ENCODE peak calls at places on chromosomes 1 and 21, in five cellular contexts. One of them, this sample, is unnamed.

GRCh38 chr1:111190931-111191451 is 9.5 kb downstream of the DENND2D start:
- DNase-seq in activated naive CD4-positive, alpha-beta T cell treated with anti-CD3 and anti-CD28 coated beads, Interleukin-2, amount 10 ng/mL, durations not matched to agents 7 days and 5 days: no peak
- DNase-seq in AG10803: peak
- DNase-seq in AG20443: peak
- DNase-seq in neural progenitor cell: no peak
- DNase-seq in this sample: no peak

GRCh38 chr1:119896303-119896702 is at the start of gene ADAM30:
- DNase-seq in AG20443: no peak
- DNase-seq in neural progenitor cell: peak
- DNase-seq in AG10803: no peak
- DNase-seq in activated naive CD4-positive, alpha-beta T cell treated with anti-CD3 and anti-CD28 coated beads, Interleukin-2, amount 10 ng/mL, durations not matched to agents 7 days and 5 days: no peak
- DNase-seq in this sample: no peak

GRCh38 chr1:79133703-79134258 is 127.3 kb upstream of the ADGRL4 start:
- DNase-seq in activated naive CD4-positive, alpha-beta T cell treated with anti-CD3 and anti-CD28 coated beads, Interleukin-2, amount 10 ng/mL, durations not matched to agents 7 days and 5 days: no peak
- DNase-seq in AG10803: no peak
- DNase-seq in AG20443: no peak
- DNase-seq in neural progenitor cell: no peak
- DNase-seq in this sample: no peak

GRCh38 chr1:226406401-226406881 is 1.5 kb downstream of the PARP1 start:
- DNase-seq in AG20443: no peak
- DNase-seq in neural progenitor cell: peak
- DNase-seq in AG10803: peak
- DNase-seq in activated naive CD4-positive, alpha-beta T cell treated with anti-CD3 and anti-CD28 coated beads, Interleukin-2, amount 10 ng/mL, durations not matched to agents 7 days and 5 days: no peak
- DNase-seq in this sample: no peak

GRCh38 chr21:45515241-45516061 is 26.8 kb downstream of the SLC19A1 start:
- DNase-seq in AG20443: no peak
- DNase-seq in neural progenitor cell: no peak
- DNase-seq in AG10803: no peak
- DNase-seq in activated naive CD4-positive, alpha-beta T cell treated with anti-CD3 and anti-CD28 coated beads, Interleukin-2, amount 10 ng/mL, durations not matched to agents 7 days and 5 days: no peak
- DNase-seq in this sample: no peak

GRCh38 chr1:219938706-219939105 is 10.3 kb upstream of the SLC30A10 start:
- DNase-seq in activated naive CD4-positive, alpha-beta T cell treated with anti-CD3 and anti-CD28 coated beads, Interleukin-2, amount 10 ng/mL, durations not matched to agents 7 days and 5 days: no peak
- DNase-seq in AG20443: no peak
- DNase-seq in neural progenitor cell: no peak
- DNase-seq in AG10803: peak
- DNase-seq in this sample: peak

GRCh38 chr1:232211149-232211548 is 418.8 kb downstream of the SIPA1L2 start:
- DNase-seq in activated naive CD4-positive, alpha-beta T cell treated with anti-CD3 and anti-CD28 coated beads, Interleukin-2, amount 10 ng/mL, durations not matched to agents 7 days and 5 days: no peak
- DNase-seq in neural progenitor cell: peak
- DNase-seq in AG20443: peak
- DNase-seq in AG10803: no peak
- DNase-seq in this sample: no peak

GRCh38 chr1:94033849-94034248 is 87.1 kb downstream of the ABCA4 start:
- DNase-seq in neural progenitor cell: no peak
- DNase-seq in AG10803: no peak
- DNase-seq in AG20443: no peak
- DNase-seq in activated naive CD4-positive, alpha-beta T cell treated with anti-CD3 and anti-CD28 coated beads, Interleukin-2, amount 10 ng/mL, durations not matched to agents 7 days and 5 days: no peak
- DNase-seq in this sample: no peak

GRCh38 chr1:209643295-209644020 is 8.8 kb downstream of the LAMB3 start:
- DNase-seq in AG20443: no peak
- DNase-seq in activated naive CD4-positive, alpha-beta T cell treated with anti-CD3 and anti-CD28 coated beads, Interleukin-2, amount 10 ng/mL, durations not matched to agents 7 days and 5 days: no peak
- DNase-seq in neural progenitor cell: no peak
- DNase-seq in AG10803: peak
- DNase-seq in this sample: no peak

GRCh38 chr1:209238356-209238755 is 345.2 kb upstream of the CAMK1G start:
- DNase-seq in activated naive CD4-positive, alpha-beta T cell treated with anti-CD3 and anti-CD28 coated beads, Interleukin-2, amount 10 ng/mL, durations not matched to agents 7 days and 5 days: no peak
- DNase-seq in AG20443: no peak
- DNase-seq in AG10803: no peak
- DNase-seq in neural progenitor cell: no peak
- DNase-seq in this sample: no peak

GRCh38 chr1:20719871-20720620 is 2.2 kb upstream of the KIF17 start:
- DNase-seq in neural progenitor cell: no peak
- DNase-seq in AG20443: no peak
- DNase-seq in activated naive CD4-positive, alpha-beta T cell treated with anti-CD3 and anti-CD28 coated beads, Interleukin-2, amount 10 ng/mL, durations not matched to agents 7 days and 5 days: no peak
- DNase-seq in AG10803: no peak
- DNase-seq in this sample: no peak

GRCh38 chr1:118132000-118132399 is 53.0 kb downstream of the SPAG17 start:
- DNase-seq in AG20443: no peak
- DNase-seq in neural progenitor cell: no peak
- DNase-seq in AG10803: no peak
- DNase-seq in activated naive CD4-positive, alpha-beta T cell treated with anti-CD3 and anti-CD28 coated beads, Interleukin-2, amount 10 ng/mL, durations not matched to agents 7 days and 5 days: no peak
- DNase-seq in this sample: no peak

GRCh38 chr1:221602866-221603265 is 139.0 kb downstream of the DUSP10 start:
- DNase-seq in activated naive CD4-positive, alpha-beta T cell treated with anti-CD3 and anti-CD28 coated beads, Interleukin-2, amount 10 ng/mL, durations not matched to agents 7 days and 5 days: no peak
- DNase-seq in AG10803: peak
- DNase-seq in neural progenitor cell: no peak
- DNase-seq in AG20443: no peak
- DNase-seq in this sample: no peak

GRCh38 chr1:1946540-1946939 is 27.5 kb upstream of the TMEM52 start:
- DNase-seq in neural progenitor cell: no peak
- DNase-seq in AG20443: peak
- DNase-seq in activated naive CD4-positive, alpha-beta T cell treated with anti-CD3 and anti-CD28 coated beads, Interleukin-2, amount 10 ng/mL, durations not matched to agents 7 days and 5 days: no peak
- DNase-seq in AG10803: peak
- DNase-seq in this sample: peak

GRCh38 chr1:14929547-14930223 is 223.9 kb upstream of the TMEM51 start:
- DNase-seq in activated naive CD4-positive, alpha-beta T cell treated with anti-CD3 and anti-CD28 coated beads, Interleukin-2, amount 10 ng/mL, durations not matched to agents 7 days and 5 days: no peak
- DNase-seq in neural progenitor cell: no peak
- DNase-seq in AG10803: peak
- DNase-seq in AG20443: peak
- DNase-seq in this sample: peak

GRCh38 chr1:150272379-150272840 is at the start of gene C1orf54:
- DNase-seq in activated naive CD4-positive, alpha-beta T cell treated with anti-CD3 and anti-CD28 coated beads, Interleukin-2, amount 10 ng/mL, durations not matched to agents 7 days and 5 days: no peak
- DNase-seq in AG20443: peak
- DNase-seq in AG10803: peak
- DNase-seq in neural progenitor cell: peak
- DNase-seq in this sample: peak

GRCh38 chr1:51305371-51305823 is 25.0 kb downstream of the TTC39A start:
- DNase-seq in AG20443: no peak
- DNase-seq in activated naive CD4-positive, alpha-beta T cell treated with anti-CD3 and anti-CD28 coated beads, Interleukin-2, amount 10 ng/mL, durations not matched to agents 7 days and 5 days: no peak
- DNase-seq in AG10803: no peak
- DNase-seq in neural progenitor cell: no peak
- DNase-seq in this sample: no peak

GRCh38 chr1:118396824-118397530 is 211.9 kb upstream of the SPAG17 start:
- DNase-seq in AG20443: no peak
- DNase-seq in neural progenitor cell: no peak
- DNase-seq in activated naive CD4-positive, alpha-beta T cell treated with anti-CD3 and anti-CD28 coated beads, Interleukin-2, amount 10 ng/mL, durations not matched to agents 7 days and 5 days: no peak
- DNase-seq in AG10803: no peak
- DNase-seq in this sample: no peak

GRCh38 chr1:37822942-37823865 is 15.2 kb upstream of the YRDC start:
- DNase-seq in activated naive CD4-positive, alpha-beta T cell treated with anti-CD3 and anti-CD28 coated beads, Interleukin-2, amount 10 ng/mL, durations not matched to agents 7 days and 5 days: no peak
- DNase-seq in neural progenitor cell: no peak
- DNase-seq in AG10803: no peak
- DNase-seq in AG20443: no peak
- DNase-seq in this sample: no peak

GRCh38 chr1:41315482-41315823 is 45.8 kb upstream of the FOXO6 start:
- DNase-seq in AG10803: peak
- DNase-seq in activated naive CD4-positive, alpha-beta T cell treated with anti-CD3 and anti-CD28 coated beads, Interleukin-2, amount 10 ng/mL, durations not matched to agents 7 days and 5 days: no peak
- DNase-seq in neural progenitor cell: no peak
- DNase-seq in AG20443: peak
- DNase-seq in this sample: no peak

GRCh38 chr1:42955311-42956063 is 3.2 kb downstream of the SLC2A1 start:
- DNase-seq in activated naive CD4-positive, alpha-beta T cell treated with anti-CD3 and anti-CD28 coated beads, Interleukin-2, amount 10 ng/mL, durations not matched to agents 7 days and 5 days: no peak
- DNase-seq in AG20443: no peak
- DNase-seq in AG10803: no peak
- DNase-seq in neural progenitor cell: peak
- DNase-seq in this sample: no peak

GRCh38 chr21:28445081-28445830 is 547.4 kb downstream of the LTN1 start:
- DNase-seq in AG20443: peak
- DNase-seq in AG10803: peak
- DNase-seq in activated naive CD4-positive, alpha-beta T cell treated with anti-CD3 and anti-CD28 coated beads, Interleukin-2, amount 10 ng/mL, durations not matched to agents 7 days and 5 days: no peak
- DNase-seq in neural progenitor cell: no peak
- DNase-seq in this sample: no peak

GRCh38 chr1:38151399-38151798 is 104.8 kb upstream of the POU3F1 start:
- DNase-seq in activated naive CD4-positive, alpha-beta T cell treated with anti-CD3 and anti-CD28 coated beads, Interleukin-2, amount 10 ng/mL, durations not matched to agents 7 days and 5 days: no peak
- DNase-seq in neural progenitor cell: no peak
- DNase-seq in AG10803: no peak
- DNase-seq in AG20443: no peak
- DNase-seq in this sample: peak

GRCh38 chr1:12556957-12557935 is 60.8 kb downstream of the DHRS3 start:
- DNase-seq in neural progenitor cell: no peak
- DNase-seq in activated naive CD4-positive, alpha-beta T cell treated with anti-CD3 and anti-CD28 coated beads, Interleukin-2, amount 10 ng/mL, durations not matched to agents 7 days and 5 days: no peak
- DNase-seq in AG10803: peak
- DNase-seq in AG20443: no peak
- DNase-seq in this sample: peak

GRCh38 chr1:107135466-107135865 is 5.4 kb upstream of the NTNG1 start:
- DNase-seq in AG20443: peak
- DNase-seq in neural progenitor cell: peak
- DNase-seq in AG10803: peak
- DNase-seq in activated naive CD4-positive, alpha-beta T cell treated with anti-CD3 and anti-CD28 coated beads, Interleukin-2, amount 10 ng/mL, durations not matched to agents 7 days and 5 days: peak
- DNase-seq in this sample: peak

GRCh38 chr21:46155514-46156377 is at the start of gene FTCD:
- DNase-seq in AG10803: no peak
- DNase-seq in AG20443: no peak
- DNase-seq in activated naive CD4-positive, alpha-beta T cell treated with anti-CD3 and anti-CD28 coated beads, Interleukin-2, amount 10 ng/mL, durations not matched to agents 7 days and 5 days: peak
- DNase-seq in neural progenitor cell: no peak
- DNase-seq in this sample: no peak

GRCh38 chr21:21101911-21102310 is 103.7 kb downstream of the NCAM2 start:
- DNase-seq in AG10803: peak
- DNase-seq in activated naive CD4-positive, alpha-beta T cell treated with anti-CD3 and anti-CD28 coated beads, Interleukin-2, amount 10 ng/mL, durations not matched to agents 7 days and 5 days: no peak
- DNase-seq in neural progenitor cell: peak
- DNase-seq in AG20443: no peak
- DNase-seq in this sample: peak